ENCODE peak calls at places on chromosomes 11 and 22, in nine cellular contexts. F is heart right ventricle; J is dorsolateral prefrontal cortex; P is CD8-positive, alpha-beta T cell; L is K562; B is HL-60; O is thoracic aorta; E is OCI-LY7; I is right atrium auricular region. Z is an unnamed sample.

GRCh38 chr11:120554771-120555432 is 43.4 kb downstream of the GRIK4 start:
- DNase-seq in E (peak), O (no peak), L (no peak), J (no peak), I (no peak), B (no peak), P (no peak), F (no peak), Z (no peak)

GRCh38 chr11:67299471-67300191 is 3.7 kb upstream of the SSH3 start:
- DNase-seq in F (no peak), I (no peak), E (no peak), J (peak), P (no peak), L (no peak), B (no peak), O (no peak), Z (no peak)

GRCh38 chr11:4884341-4884740 is 2.6 kb downstream of the OR51T1 start:
- DNase-seq in O (no peak), E (no peak), I (no peak), B (no peak), J (no peak), L (no peak), P (no peak), F (no peak), Z (no peak)

GRCh38 chr11:66291706-66292542 is at the start of gene TMEM151A:
- DNase-seq in J (no peak), P (no peak), L (no peak), O (no peak), E (no peak), F (no peak), I (no peak), B (no peak), Z (no peak)

GRCh38 chr22:26986051-26986881 is 328.9 kb downstream of the MIAT start:
- DNase-seq in O (no peak), B (no peak), F (no peak), J (no peak), L (no peak), I (no peak), P (no peak), E (no peak), Z (no peak)

GRCh38 chr22:46041642-46042041 is 64.7 kb upstream of the WNT7B start:
- DNase-seq in P (no peak), E (no peak), B (no peak), F (no peak), J (no peak), L (no peak), I (no peak), O (no peak), Z (no peak)

GRCh38 chr11:43699879-43700278 is 19.3 kb downstream of the HSD17B12 start:
- DNase-seq in J (no peak), I (no peak), O (no peak), B (no peak), F (no peak), E (no peak), L (peak), P (no peak), Z (no peak)

GRCh38 chr22:43234299-43234988 is 47.5 kb upstream of the TTLL12 start:
- DNase-seq in J (no peak), B (no peak), O (no peak), I (no peak), L (no peak), F (no peak), E (no peak), P (no peak), Z (no peak)

GRCh38 chr11:27241316-27242122 is 121.5 kb downstream of the CCDC34 start:
- DNase-seq in J (no peak), O (no peak), P (no peak), E (no peak), F (no peak), B (no peak), L (peak), I (no peak), Z (no peak)

GRCh38 chr11:124301482-124301881 is 12.3 kb downstream of the OR8D1 start:
- DNase-seq in L (no peak), E (no peak), P (no peak), O (no peak), I (no peak), J (no peak), B (peak), F (no peak), Z (no peak)

GRCh38 chr22:32308191-32308590 is 49.5 kb upstream of the RFPL3 start:
- DNase-seq in F (no peak), J (no peak), E (no peak), B (no peak), L (no peak), O (no peak), I (no peak), P (no peak), Z (no peak)

GRCh38 chr11:29227816-29228215 is 789.0 kb downstream of the KCNA4 start:
- DNase-seq in F (no peak), O (no peak), L (no peak), P (no peak), I (no peak), E (no peak), J (no peak), B (no peak), Z (no peak)

GRCh38 chr11:3615998-3616397 is 25.8 kb downstream of the ART5 start:
- DNase-seq in P (no peak), F (no peak), J (no peak), E (no peak), I (no peak), L (no peak), O (no peak), B (no peak), Z (no peak)

DNA sequence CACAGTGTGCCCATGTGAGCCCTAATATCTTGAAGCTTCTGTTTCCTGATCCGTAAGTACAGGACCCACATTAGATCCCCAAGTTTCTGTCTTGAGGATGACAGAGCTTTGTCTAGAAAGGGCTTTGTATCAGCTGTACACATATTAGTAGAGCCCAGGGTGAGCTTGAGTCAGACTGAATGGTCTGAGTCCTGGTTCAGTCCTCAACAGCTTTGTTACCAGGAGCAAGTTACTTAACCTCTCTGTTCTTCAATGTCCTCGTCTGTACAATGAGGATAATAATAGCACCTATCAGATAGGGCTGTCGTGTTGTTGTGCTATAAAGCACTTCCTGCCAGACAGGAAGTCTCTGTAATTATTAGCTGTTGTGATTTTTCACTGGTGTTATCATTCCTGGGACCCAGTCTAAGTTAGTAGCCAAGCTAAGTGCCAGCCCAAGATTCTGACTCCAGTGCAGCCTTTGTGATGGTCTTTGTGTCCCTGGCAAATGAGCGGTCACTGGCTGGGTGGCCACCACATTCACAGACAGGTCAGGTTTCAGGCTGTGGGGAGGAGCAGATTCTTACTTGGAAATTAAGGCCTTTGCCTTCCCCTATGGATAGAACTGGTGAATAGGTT is 6.8 kb downstream of the TOM1 start:
- DNase-seq in B (no peak), E (peak), J (no peak), P (no peak), F (no peak), I (no peak), L (no peak), O (no peak), Z (no peak)
- H3K27ac ChIP-seq in B (no peak), E (peak), J (no peak), P (no peak), F (peak), I (peak), L (no peak), O (no peak), Z (no peak)

DNA sequence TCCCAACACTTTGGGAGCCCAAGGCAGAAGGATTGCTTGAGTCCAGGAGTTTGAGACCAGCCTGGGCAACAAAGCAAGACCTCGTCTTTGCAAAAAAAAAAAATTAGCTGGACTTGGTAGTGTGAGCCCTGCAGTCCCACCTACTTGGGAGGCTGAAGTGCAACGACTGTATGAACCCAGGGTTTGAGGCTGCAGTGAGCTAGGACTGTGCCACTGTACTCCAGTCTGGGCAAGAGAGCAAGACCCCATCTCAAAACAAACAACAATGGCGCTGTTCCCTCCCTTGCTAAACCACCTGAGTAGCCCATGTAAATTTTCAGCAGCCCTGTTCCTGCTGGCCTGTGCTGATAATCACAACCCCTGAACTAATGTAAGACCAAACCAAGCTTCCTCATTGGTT is 3.1 kb downstream of the LAMTOR1 start:
- DNase-seq in F (no peak), P (no peak), L (no peak), J (no peak), E (no peak), B (no peak), O (no peak), I (no peak), Z (no peak)
- H3K27ac ChIP-seq in F (peak), P (no peak), L (peak), J (no peak), E (no peak), B (peak), O (no peak), I (no peak), Z (peak)

DNA sequence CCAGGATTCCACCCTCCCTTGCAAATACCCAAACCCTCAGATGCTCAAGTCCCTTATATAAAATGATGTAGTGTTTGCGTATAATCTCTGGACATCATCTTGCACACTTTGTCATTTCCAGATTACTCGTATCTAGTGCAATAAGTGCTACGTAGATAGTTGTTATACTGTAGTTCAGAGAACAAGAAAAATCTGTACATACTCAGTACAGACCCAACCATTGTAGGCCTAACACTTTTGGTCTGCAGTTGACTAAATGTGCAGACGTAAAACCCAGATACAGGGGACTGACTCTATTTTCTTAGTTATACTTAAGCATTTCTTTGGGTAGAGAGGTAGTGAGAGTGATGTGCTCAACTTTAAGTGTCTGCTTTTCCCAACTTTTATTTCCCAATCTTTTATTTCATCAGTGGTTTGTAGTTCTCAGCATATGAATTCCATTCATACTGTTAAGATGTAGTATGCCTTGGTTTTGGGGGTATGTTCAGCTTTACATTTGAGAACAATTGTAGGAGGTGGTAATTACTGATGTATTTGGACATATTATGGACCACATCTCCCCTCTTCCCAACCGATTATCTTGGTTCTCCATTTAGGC is 43.9 kb downstream of the DDX6 start:
- DNase-seq in E (no peak), F (no peak), L (no peak), P (no peak), J (no peak), O (no peak), B (no peak), I (no peak), Z (no peak)
- H3K27ac ChIP-seq in E (no peak), F (no peak), L (no peak), P (no peak), J (no peak), O (no peak), B (no peak), I (no peak), Z (no peak)

GRCh38 chr22:30362632-30363281 is 6.0 kb downstream of the CCDC157 start:
- DNase-seq in L (peak), B (no peak), F (no peak), O (no peak), J (no peak), E (no peak), P (no peak), I (no peak), Z (no peak)
- H3K27ac ChIP-seq in L (no peak), B (no peak), F (no peak), O (no peak), J (no peak), E (no peak), P (no peak), I (no peak), Z (no peak)

GRCh38 chr22:29580200-29580810 is 608 bp downstream of the NIPSNAP1 start:
- DNase-seq in P (no peak), O (no peak), B (no peak), F (no peak), E (peak), L (no peak), J (no peak), I (no peak), Z (peak)
- H3K27ac ChIP-seq in P (peak), O (peak), B (no peak), F (peak), E (peak), L (peak), J (peak), I (peak), Z (peak)

GRCh38 chr11:62678433-62678769 is 472 bp downstream of the UBXN1 start:
- DNase-seq in E (no peak), P (no peak), I (no peak), J (no peak), O (no peak), F (no peak), B (no peak), L (no peak), Z (no peak)
- H3K27ac ChIP-seq in E (peak), P (peak), I (peak), J (peak), O (peak), F (peak), B (peak), L (peak), Z (peak)

GRCh38 chr11:126265801-126266200 is 2.9 kb downstream of the SRPRA start:
- DNase-seq in F (no peak), I (no peak), L (no peak), O (no peak), B (no peak), E (no peak), P (no peak), J (no peak), Z (no peak)

GRCh38 chr11:126267650-126268049 is 1.0 kb downstream of the SRPRA start:
- DNase-seq in L (no peak), P (no peak), E (no peak), J (no peak), B (no peak), O (no peak), I (no peak), F (no peak), Z (no peak)

GRCh38 chr11:126263489-126263888 is 5.2 kb downstream of the SRPRA start:
- DNase-seq in F (no peak), P (no peak), O (no peak), J (no peak), E (no peak), L (no peak), B (no peak), I (no peak), Z (no peak)

GRCh38 chr11:126268361-126268707 is 361 bp downstream of the SRPRA start:
- DNase-seq in O (no peak), I (no peak), B (no peak), F (no peak), L (peak), E (peak), J (no peak), P (no peak), Z (no peak)

GRCh38 chr11:126268708-126269579 is at the start of the genes FOXRED1 and SRPRA:
- DNase-seq in J (peak), F (peak), I (peak), B (peak), O (peak), P (peak), E (peak), L (peak), Z (peak)
- H3K27ac ChIP-seq in J (peak), F (peak), I (peak), B (peak), O (peak), P (peak), E (peak), L (peak), Z (peak)

GRCh38 chr11:102603576-102603975 is 21.6 kb downstream of the MMP20 start:
- DNase-seq in F (no peak), O (no peak), B (no peak), L (no peak), J (no peak), P (no peak), E (no peak), I (no peak), Z (no peak)
- H3K27ac ChIP-seq in F (peak), O (no peak), B (no peak), L (no peak), J (peak), P (no peak), E (no peak), I (peak), Z (peak)